ENCODE peak calls at places on chromosomes 1 and 21, in seven cellular contexts. D is left colon, K is T-cell, P is non-pigmented ciliary epithelial cell, Y is GM19239, A is activated T-cell treated with anti-CD3 and anti-CD28 coated beads for 48 hours, Z is nephron progenitor cell. I is an unnamed sample.

GRCh38 chr1:26824735-26825134 is 1.8 kb upstream of the ZDHHC18 start:
- DNase-seq in Y (no peak), K (no peak), D (no peak), A (no peak), Z (no peak), P (no peak), I (no peak)

GRCh38 chr1:209653915-209654351 is 1.7 kb upstream of the LAMB3 start:
- DNase-seq in A (no peak), P (no peak), K (no peak), Y (peak), D (peak), Z (no peak), I (no peak)

GRCh38 chr1:179709841-179710329 is 33.2 kb upstream of the FAM163A start:
- DNase-seq in Y (no peak), Z (no peak), D (no peak), K (peak), P (peak), A (no peak), I (peak)

GRCh38 chr1:53025034-53025777 is 36.8 kb upstream of the PODN start:
- DNase-seq in D (peak), P (no peak), A (no peak), K (no peak), Z (peak), Y (no peak), I (peak)

GRCh38 chr21:44932366-44933181 is 7.3 kb upstream of the SLX9 start:
- DNase-seq in D (peak), P (no peak), K (peak), Y (no peak), Z (peak), A (peak), I (peak)

GRCh38 chr1:241560511-241561187 is 28.5 kb downstream of the KMO start:
- DNase-seq in D (no peak), Z (no peak), A (no peak), Y (no peak), P (no peak), K (no peak), I (no peak)

GRCh38 chr1:8040586-8040985 is 14.5 kb upstream of the ERRFI1 start:
- DNase-seq in Z (no peak), D (peak), Y (no peak), K (no peak), A (no peak), P (peak), I (peak)

GRCh38 chr1:60863131-60863530 is 219.2 kb upstream of the NFIA start:
- DNase-seq in P (no peak), K (no peak), D (no peak), A (no peak), Y (no peak), Z (no peak), I (no peak)

GRCh38 chr1:245704765-245705164 is 550.0 kb downstream of the KIF26B start:
- DNase-seq in Y (no peak), P (peak), D (no peak), A (no peak), Z (no peak), K (no peak), I (no peak)

GRCh38 chr1:202643397-202644218 is 66.6 kb downstream of the SYT2 start:
- DNase-seq in P (no peak), Z (peak), K (no peak), A (no peak), D (no peak), Y (no peak), I (no peak)

GRCh38 chr1:153494976-153495535 is 34.6 kb upstream of the S100A7 start:
- DNase-seq in K (peak), Z (peak), D (peak), P (no peak), A (peak), Y (peak), I (peak)

GRCh38 chr1:99681583-99681982 is 35.7 kb downstream of the PALMD start:
- DNase-seq in K (no peak), D (no peak), P (no peak), A (no peak), Y (no peak), Z (no peak), I (no peak)

GRCh38 chr1:150414592-150414991 is 50.6 kb downstream of the RPRD2 start:
- DNase-seq in P (no peak), A (no peak), D (no peak), Z (no peak), K (no peak), Y (no peak), I (no peak)

GRCh38 chr1:157359309-157360020 is 192.8 kb downstream of the FCRL5 start:
- DNase-seq in Z (no peak), Y (no peak), D (peak), K (no peak), P (no peak), A (no peak), I (no peak)

GRCh38 chr1:67898033-67898726 is 64.9 kb upstream of the GNG12 start:
- DNase-seq in D (no peak), A (no peak), K (no peak), Z (no peak), P (no peak), Y (no peak), I (no peak)

GRCh38 chr1:72435025-72435424 is 152.7 kb upstream of the NEGR1 start:
- DNase-seq in Y (no peak), D (no peak), A (no peak), K (no peak), P (peak), Z (no peak), I (peak)

GRCh38 chr1:53376742-53377437 is 49.0 kb upstream of the LRP8 start:
- DNase-seq in Y (no peak), P (no peak), K (no peak), A (no peak), D (no peak), Z (no peak), I (no peak)

GRCh38 chr1:160708821-160709220 is 2.8 kb downstream of the CD48 start:
- DNase-seq in Y (no peak), Z (no peak), D (no peak), K (no peak), P (no peak), A (no peak), I (no peak)

GRCh38 chr1:20008391-20008841 is 29.0 kb upstream of the PLA2G2A start:
- DNase-seq in Z (no peak), K (no peak), A (no peak), P (no peak), D (no peak), Y (no peak), I (peak)

GRCh38 chr1:245361951-245362350 is 207.2 kb downstream of the KIF26B start:
- DNase-seq in D (no peak), K (no peak), Z (no peak), P (no peak), A (no peak), Y (no peak), I (no peak)

GRCh38 chr1:153192697-153193096 is 10.5 kb upstream of the LELP1 start:
- DNase-seq in Y (no peak), K (no peak), Z (peak), D (no peak), P (no peak), A (no peak), I (peak)

GRCh38 chr1:161117681-161118581 is at the start of the genes NIT1 and PFDN2:
- DNase-seq in A (peak), Z (peak), K (peak), P (no peak), D (peak), Y (peak), I (peak)

I was measured in lung microvascular endothelial cell.